ENCODE peak calls at places on chromosome 16, in four cellular contexts. B is fibroblast of pulmonary artery, U is cardiac muscle cell, T is AG04449. X is an unnamed sample.

GRCh38 chr16:88686439-88687253 is at the start of gene SNAI3:
- DNase-seq in U (peak; percentile 56), T (no peak), B (peak; percentile 38), X (no peak)

GRCh38 chr16:11583889-11584565 is 2.7 kb downstream of the LITAF start:
- DNase-seq in T (no peak), U (no peak), B (no peak), X (no peak)

GRCh38 chr16:17578921-17579876 is 108.4 kb upstream of the XYLT1 start:
- DNase-seq in T (peak; percentile 59), B (peak; percentile 71), U (peak; percentile 75), X (peak; percentile 59)

GRCh38 chr16:60681014-60681413 is 1355.2 kb downstream of the CDH8 start:
- DNase-seq in U (no peak), B (no peak), T (no peak), X (no peak)

GRCh38 chr16:14309906-14310305 is 238.8 kb downstream of the MRTFB start:
- DNase-seq in B (peak; percentile 31), U (no peak), T (no peak), X (no peak)

GRCh38 chr16:17084134-17084533 is 386.6 kb downstream of the XYLT1 start:
- DNase-seq in U (no peak), B (no peak), T (no peak), X (no peak)

GRCh38 chr16:25656639-25657038 is 35.1 kb upstream of the HS3ST4 start:
- DNase-seq in U (no peak), B (no peak), T (no peak), X (no peak)

GRCh38 chr16:89324056-89325010 is 106.8 kb downstream of the ZNF778 start:
- DNase-seq in T (no peak), B (peak; percentile 65), U (peak; percentile 60), X (peak; percentile 87)

GRCh38 chr16:81451753-81452680 is 7.4 kb downstream of the CMIP start:
- DNase-seq in T (no peak), U (peak; percentile 36), B (peak; percentile 52), X (no peak)

GRCh38 chr16:75340715-75341500 is 89.5 kb upstream of the BCAR1 start:
- DNase-seq in B (peak; percentile 51), T (no peak), U (peak; percentile 44), X (no peak)

GRCh38 chr16:7962480-7962879 is 627.8 kb downstream of the TMEM114 start:
- DNase-seq in U (no peak), T (no peak), B (no peak), X (no peak)

GRCh38 chr16:15822957-15823356 is 33.9 kb downstream of the MYH11 start:
- DNase-seq in U (no peak), B (no peak), T (no peak), X (no peak)

GRCh38 chr16:74637742-74638453 is 28.8 kb downstream of the RFWD3 start:
- DNase-seq in T (no peak), U (no peak), B (no peak), X (no peak)

GRCh38 chr16:30083216-30084055 is 7.6 kb downstream of the PPP4C start:
- DNase-seq in B (no peak), T (no peak), U (no peak), X (no peak)

GRCh38 chr16:56684256-56684925 is 2.1 kb downstream of the MT1X start:
- DNase-seq in U (no peak), B (no peak), T (no peak), X (no peak)

GRCh38 chr16:81809567-81809966 is 30.5 kb downstream of the PLCG2 start:
- DNase-seq in B (no peak), T (no peak), U (no peak), X (no peak)

GRCh38 chr16:77683845-77684526 is 38.3 kb upstream of the NUDT7 start:
- DNase-seq in B (no peak), U (no peak), T (no peak), X (no peak)

GRCh38 chr16:8127096-8127495 is 463.2 kb downstream of the TMEM114 start:
- DNase-seq in B (no peak), T (no peak), U (no peak), X (no peak)

GRCh38 chr16:2483939-2484897 is 9.3 kb downstream of the TBC1D24 start:
- DNase-seq in T (no peak), B (no peak), U (no peak), X (no peak)

GRCh38 chr16:74461826-74462225 is 40.5 kb upstream of the CLEC18B start:
- DNase-seq in T (no peak), B (no peak), U (no peak), X (no peak)

GRCh38 chr16:54980821-54981220 is 50.2 kb downstream of the IRX5 start:
- DNase-seq in B (no peak), U (no peak), T (no peak), X (no peak)

GRCh38 chr16:27966756-27967155 is 96.8 kb downstream of the GSG1L start:
- DNase-seq in T (no peak), B (no peak), U (no peak), X (no peak)

GRCh38 chr16:65121870-65122723 is at the start of gene CDH11:
- DNase-seq in B (peak; percentile 89), T (no peak), U (peak; percentile 96), X (peak; percentile 52)

GRCh38 chr16:81694494-81695285 is 84.4 kb upstream of the PLCG2 start:
- DNase-seq in T (no peak), B (peak; percentile 51), U (peak; percentile 38), X (peak; percentile 27)

GRCh38 chr16:74605332-74605731 is 1.6 kb downstream of the GLG1 start:
- DNase-seq in T (no peak), B (no peak), U (no peak), X (no peak)

GRCh38 chr16:82882249-82882648 is 255.5 kb downstream of the CDH13 start:
- DNase-seq in T (no peak), B (no peak), U (peak; percentile 16), X (no peak)

GRCh38 chr16:54957403-54957802 is 26.7 kb downstream of the IRX5 start:
- DNase-seq in T (no peak), B (no peak), U (peak; percentile 29), X (no peak)

GRCh38 chr16:31427441-31428276 is 501 bp downstream of the COX6A2 start:
- DNase-seq in U (peak; percentile 61), T (no peak), B (peak; percentile 47), X (no peak)

GRCh38 chr16:301950-302349 is 19.0 kb downstream of the PDIA2 start:
- DNase-seq in B (no peak), T (no peak), U (no peak), X (no peak)

GRCh38 chr16:13077816-13078215 is 176.4 kb downstream of the SHISA9 start:
- DNase-seq in B (no peak), T (no peak), U (no peak), X (no peak)

GRCh38 chr16:85515319-85515745 is 97.8 kb upstream of the GSE1 start:
- DNase-seq in T (no peak), U (no peak), B (no peak), X (no peak)
- H3K4me3 ChIP-seq in T (peak overlapping the region; percentile 23), U (no peak overlapping the region), B (no peak overlapping the region), X (no peak overlapping the region)

GRCh38 chr16:67185866-67186134 is 2.0 kb upstream of the MATCAP1 start:
- DNase-seq in T (no peak), B (no peak), U (no peak), X (no peak)
- H3K4me3 ChIP-seq in T (no peak overlapping the region), B (no peak overlapping the region), U (no peak overlapping the region), X (peak overlapping the region; percentile 17)

DNA sequence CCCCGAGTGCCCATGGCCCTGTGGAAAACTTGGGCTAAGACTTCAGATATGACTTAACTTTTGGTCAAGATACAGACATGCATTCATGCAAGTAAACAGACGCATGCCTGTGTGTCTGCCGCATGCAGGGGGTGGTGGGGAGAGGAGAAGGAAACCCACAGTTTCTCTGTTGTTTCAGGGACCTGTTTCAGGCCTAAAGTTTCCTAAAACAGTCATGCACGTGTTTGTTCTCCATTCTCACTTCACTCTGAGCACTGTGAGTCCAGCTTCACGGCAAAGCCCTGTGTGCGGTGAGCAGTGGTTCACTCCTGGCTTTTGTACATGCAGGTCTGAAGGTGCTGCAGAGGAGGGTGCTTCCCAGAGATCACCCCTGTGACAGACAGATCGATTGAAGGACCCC is 158.7 kb downstream of the FOXL1 start:
- DNase-seq in B (no peak), T (no peak), U (no peak), X (no peak)
- H3K4me3 ChIP-seq in B (no peak overlapping the region), T (no peak overlapping the region), U (no peak overlapping the region), X (no peak overlapping the region)

GRCh38 chr16:4327386-4327781 is 11.5 kb downstream of the GLIS2 start:
- DNase-seq in B (no peak), U (no peak), T (no peak), X (no peak)
- H3K4me3 ChIP-seq in B (peak overlapping the region; percentile 45), U (peak overlapping the region; percentile 26), T (no peak overlapping the region), X (peak overlapping the region; percentile 6)

GRCh38 chr16:57957396-57958392 is 13.2 kb downstream of the CNGB1 start:
- DNase-seq in B (no peak), U (no peak), T (no peak), X (no peak)
- H3K4me3 ChIP-seq in B (no peak overlapping the region), U (no peak overlapping the region), T (no peak overlapping the region), X (no peak overlapping the region)

DNA sequence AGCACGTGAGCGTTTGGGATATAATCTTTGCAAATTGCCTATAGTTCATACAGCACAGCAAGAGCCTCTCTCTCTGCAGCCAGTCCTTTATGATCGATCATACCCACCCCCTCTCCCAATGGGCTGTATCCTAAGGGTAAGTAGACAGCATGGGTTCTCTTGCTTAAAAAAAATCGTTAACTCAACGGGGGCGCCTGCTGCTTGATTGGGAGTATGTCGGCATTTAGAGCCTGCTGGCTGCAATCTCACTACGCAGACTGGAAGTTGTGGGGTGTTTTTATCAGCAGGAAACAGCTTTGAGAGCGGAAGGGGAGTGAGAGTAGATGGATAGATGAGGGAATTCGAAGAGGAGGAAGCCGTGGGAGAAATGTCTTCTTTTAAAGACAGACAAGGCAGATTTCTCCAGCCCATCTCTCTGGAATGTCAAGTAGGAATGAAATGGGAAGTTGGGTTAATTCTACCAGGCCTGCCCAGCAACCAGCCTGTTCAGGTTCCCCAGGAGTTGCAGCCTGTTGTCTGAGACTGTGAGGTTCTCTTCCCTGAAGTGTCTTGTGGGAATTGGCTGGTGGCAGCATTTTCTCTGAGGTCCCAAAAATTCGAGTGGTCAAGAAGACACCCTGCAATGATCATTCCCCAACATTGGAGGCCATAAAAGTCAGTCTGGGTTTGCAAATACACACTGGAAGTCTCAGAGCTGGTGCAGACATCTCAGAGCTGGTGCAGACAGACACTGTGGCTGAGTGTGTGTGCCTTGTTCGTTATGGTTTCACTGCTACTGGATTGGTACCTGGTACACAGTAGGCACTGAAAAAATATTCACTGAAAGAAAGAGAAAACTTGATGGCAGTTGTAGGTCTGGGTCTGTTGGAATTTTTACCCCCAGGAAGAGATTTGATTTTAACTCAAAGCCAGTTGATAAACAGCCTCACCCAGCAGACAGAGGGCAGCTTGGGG is 65.7 kb downstream of the PRKCB start:
- DNase-seq in U (peak; percentile 29), B (no peak), T (no peak), X (no peak)
- H3K4me3 ChIP-seq in U (no peak overlapping the region), B (no peak overlapping the region), T (no peak overlapping the region), X (no peak overlapping the region)